ENCODE peak calls at places on chromosomes 16 and 17, in six cellular contexts. J is LoVo, L is HL-60, W is endodermal cell, I is NCI-H1436, H is anterior cingulate cortex. N is an unnamed sample.

GRCh38 chr16:47197536-47198179 is 53.9 kb upstream of the NETO2 start:
- DNase-seq in H (no peak), W (no peak), L (no peak), J (no peak), I (no peak), N (no peak)

GRCh38 chr16:924063-924462 is 46.7 kb downstream of the LMF1 start:
- DNase-seq in H (no peak), L (no peak), J (no peak), W (no peak), I (no peak), N (no peak)

GRCh38 chr17:76367647-76368046 is 13.9 kb upstream of the PRPSAP1 start:
- DNase-seq in W (no peak), I (no peak), J (peak), L (no peak), H (no peak), N (no peak)

GRCh38 chr16:74991268-74991592 is 6.3 kb upstream of the WDR59 start:
- DNase-seq in J (no peak), H (no peak), I (no peak), W (no peak), L (no peak), N (no peak)

GRCh38 chr16:27080870-27081269 is 14.1 kb downstream of the C16orf82 start:
- DNase-seq in W (peak), L (no peak), I (no peak), H (no peak), J (no peak), N (no peak)

GRCh38 chr16:66406534-66407368 is 20.3 kb upstream of the BEAN1 start:
- DNase-seq in H (peak), L (peak), J (peak), W (peak), I (peak), N (peak)

GRCh38 chr16:30787613-30788378 is 791 bp upstream of the ZNF629 start:
- DNase-seq in J (no peak), L (no peak), W (peak), I (no peak), H (no peak), N (no peak)

GRCh38 chr16:66298006-66298405 is 68.5 kb upstream of the CDH5 start:
- DNase-seq in L (no peak), H (no peak), J (no peak), I (no peak), W (no peak), N (no peak)

GRCh38 chr17:14923981-14924380 is 341.1 kb downstream of the PMP22 start:
- DNase-seq in I (no peak), H (no peak), L (no peak), J (no peak), W (no peak), N (no peak)

GRCh38 chr16:62805221-62805857 is 769.1 kb upstream of the CDH8 start:
- DNase-seq in L (no peak), J (no peak), H (no peak), W (no peak), I (no peak), N (no peak)

GRCh38 chr16:57042157-57043111 is 49.9 kb upstream of the CPNE2 start:
- DNase-seq in H (no peak), L (peak), W (no peak), I (no peak), J (no peak), N (peak)

GRCh38 chr17:40093005-40093579 is 7.3 kb downstream of the NR1D1 start:
- DNase-seq in H (no peak), J (no peak), W (no peak), I (no peak), L (no peak), N (no peak)

N was measured in CD8-positive, alpha-beta memory T cell.